ENCODE peak calls at places on chromosomes 7 and 10, in four cellular contexts. One of them, this sample, is unnamed.

GRCh38 chr10:43594944-43595589 is 11.2 kb upstream of the ZNF485 start:
- DNase-seq in mesendoderm: no peak
- DNase-seq in cardiac fibroblast: peak
- DNase-seq in CD8-positive, alpha-beta memory T cell: no peak
- DNase-seq in this sample: peak

GRCh38 chr10:63267414-63268138 is 134.4 kb downstream of the NRBF2 start:
- DNase-seq in mesendoderm: peak
- DNase-seq in cardiac fibroblast: peak
- DNase-seq in CD8-positive, alpha-beta memory T cell: no peak
- DNase-seq in this sample: peak

GRCh38 chr7:112140600-112140999 is 65.6 kb downstream of the DOCK4 start:
- DNase-seq in mesendoderm: no peak
- DNase-seq in cardiac fibroblast: no peak
- DNase-seq in CD8-positive, alpha-beta memory T cell: no peak
- DNase-seq in this sample: no peak

GRCh38 chr10:72145657-72146450 is 57.5 kb upstream of the SPOCK2 start:
- DNase-seq in mesendoderm: peak
- DNase-seq in cardiac fibroblast: no peak
- DNase-seq in CD8-positive, alpha-beta memory T cell: no peak
- DNase-seq in this sample: no peak

GRCh38 chr10:34969171-34969570 is 121.0 kb downstream of the CUL2 start:
- DNase-seq in mesendoderm: no peak
- DNase-seq in cardiac fibroblast: no peak
- DNase-seq in CD8-positive, alpha-beta memory T cell: no peak
- DNase-seq in this sample: no peak

GRCh38 chr7:132509667-132510066 is 66.6 kb downstream of the PLXNA4 start:
- DNase-seq in mesendoderm: no peak
- DNase-seq in cardiac fibroblast: no peak
- DNase-seq in CD8-positive, alpha-beta memory T cell: no peak
- DNase-seq in this sample: no peak

GRCh38 chr10:96637709-96638108 is 50.9 kb upstream of the TM9SF3 start:
- DNase-seq in mesendoderm: no peak
- DNase-seq in cardiac fibroblast: no peak
- DNase-seq in CD8-positive, alpha-beta memory T cell: no peak
- DNase-seq in this sample: no peak

GRCh38 chr10:62917475-62918238 is 101.5 kb upstream of the EGR2 start:
- DNase-seq in mesendoderm: no peak
- DNase-seq in cardiac fibroblast: no peak
- DNase-seq in CD8-positive, alpha-beta memory T cell: no peak
- DNase-seq in this sample: no peak

GRCh38 chr10:97757471-97757870 is 14.3 kb downstream of the SFRP5 start:
- DNase-seq in mesendoderm: no peak
- DNase-seq in cardiac fibroblast: no peak
- DNase-seq in CD8-positive, alpha-beta memory T cell: no peak
- DNase-seq in this sample: no peak

GRCh38 chr7:44488955-44489354 is 1.5 kb downstream of the NUDCD3 start:
- DNase-seq in mesendoderm: no peak
- DNase-seq in cardiac fibroblast: no peak
- DNase-seq in CD8-positive, alpha-beta memory T cell: no peak
- DNase-seq in this sample: no peak

GRCh38 chr7:37109016-37109415 is 339.6 kb downstream of the ELMO1 start:
- DNase-seq in mesendoderm: no peak
- DNase-seq in cardiac fibroblast: no peak
- DNase-seq in CD8-positive, alpha-beta memory T cell: no peak
- DNase-seq in this sample: no peak

GRCh38 chr10:95289003-95289920 is 1.5 kb downstream of the PDLIM1 start:
- DNase-seq in mesendoderm: peak
- DNase-seq in cardiac fibroblast: no peak
- DNase-seq in CD8-positive, alpha-beta memory T cell: no peak
- DNase-seq in this sample: peak

GRCh38 chr10:51669041-51669440 is 30.4 kb downstream of the CSTF2T start:
- DNase-seq in mesendoderm: no peak
- DNase-seq in cardiac fibroblast: no peak
- DNase-seq in CD8-positive, alpha-beta memory T cell: no peak
- DNase-seq in this sample: no peak

GRCh38 chr10:20369863-20370736 is 527.0 kb downstream of the NEBL start:
- DNase-seq in mesendoderm: peak
- DNase-seq in cardiac fibroblast: no peak
- DNase-seq in CD8-positive, alpha-beta memory T cell: no peak
- DNase-seq in this sample: no peak

GRCh38 chr7:139582671-139583155 is 59.2 kb downstream of the CLEC2L start:
- DNase-seq in mesendoderm: no peak
- DNase-seq in cardiac fibroblast: no peak
- DNase-seq in CD8-positive, alpha-beta memory T cell: no peak
- DNase-seq in this sample: no peak

GRCh38 chr10:128875030-128875744 is 591.9 kb upstream of the MGMT start:
- DNase-seq in mesendoderm: no peak
- DNase-seq in cardiac fibroblast: no peak
- DNase-seq in CD8-positive, alpha-beta memory T cell: no peak
- DNase-seq in this sample: peak

GRCh38 chr10:126387041-126387908 is 1.0 kb downstream of the ADAM12 start:
- DNase-seq in mesendoderm: peak
- DNase-seq in cardiac fibroblast: peak
- DNase-seq in CD8-positive, alpha-beta memory T cell: peak
- DNase-seq in this sample: peak

GRCh38 chr10:65325913-65326312 is 1599.9 kb upstream of the LRRTM3 start:
- DNase-seq in mesendoderm: peak
- DNase-seq in cardiac fibroblast: no peak
- DNase-seq in CD8-positive, alpha-beta memory T cell: no peak
- DNase-seq in this sample: no peak

GRCh38 chr10:66788142-66788541 is 137.7 kb upstream of the LRRTM3 start:
- DNase-seq in mesendoderm: no peak
- DNase-seq in cardiac fibroblast: no peak
- DNase-seq in CD8-positive, alpha-beta memory T cell: no peak
- DNase-seq in this sample: no peak

GRCh38 chr10:7192831-7193348 is 217.9 kb downstream of the SFMBT2 start:
- DNase-seq in mesendoderm: no peak
- DNase-seq in cardiac fibroblast: no peak
- DNase-seq in CD8-positive, alpha-beta memory T cell: peak
- DNase-seq in this sample: no peak

GRCh38 chr10:45602082-45602730 is 70.4 kb downstream of the ZFAND4 start:
- DNase-seq in mesendoderm: no peak
- DNase-seq in cardiac fibroblast: peak
- DNase-seq in CD8-positive, alpha-beta memory T cell: no peak
- DNase-seq in this sample: peak

GRCh38 chr7:114229251-114229650 is 185.4 kb upstream of the FOXP2 start:
- DNase-seq in mesendoderm: peak
- DNase-seq in cardiac fibroblast: no peak
- DNase-seq in CD8-positive, alpha-beta memory T cell: no peak
- DNase-seq in this sample: no peak

GRCh38 chr10:103395754-103396066 is 565 bp downstream of the ATP5MK start:
- DNase-seq in mesendoderm: peak
- DNase-seq in cardiac fibroblast: peak
- DNase-seq in CD8-positive, alpha-beta memory T cell: no peak
- DNase-seq in this sample: peak

GRCh38 chr10:89165923-89166322 is 41.2 kb downstream of the CH25H start:
- DNase-seq in mesendoderm: no peak
- DNase-seq in cardiac fibroblast: peak
- DNase-seq in CD8-positive, alpha-beta memory T cell: no peak
- DNase-seq in this sample: peak

GRCh38 chr7:82375068-82375467 is 68.5 kb downstream of the CACNA2D1 start:
- DNase-seq in mesendoderm: no peak
- DNase-seq in cardiac fibroblast: no peak
- DNase-seq in CD8-positive, alpha-beta memory T cell: no peak
- DNase-seq in this sample: no peak

GRCh38 chr7:7764515-7765138 is 46.2 kb upstream of the RPA3 start:
- DNase-seq in mesendoderm: no peak
- DNase-seq in cardiac fibroblast: no peak
- DNase-seq in CD8-positive, alpha-beta memory T cell: no peak
- DNase-seq in this sample: no peak

GRCh38 chr7:50073093-50073492 is 20.0 kb downstream of the ZPBP start:
- DNase-seq in mesendoderm: no peak
- DNase-seq in cardiac fibroblast: no peak
- DNase-seq in CD8-positive, alpha-beta memory T cell: no peak
- DNase-seq in this sample: no peak

GRCh38 chr10:97921581-97922377 is 72.1 kb downstream of the GOLGA7B start:
- DNase-seq in mesendoderm: no peak
- DNase-seq in cardiac fibroblast: no peak
- DNase-seq in CD8-positive, alpha-beta memory T cell: no peak
- DNase-seq in this sample: peak

GRCh38 chr10:14926061-14926470 is 27.8 kb downstream of the DCLRE1C start:
- DNase-seq in mesendoderm: no peak
- DNase-seq in cardiac fibroblast: no peak
- DNase-seq in CD8-positive, alpha-beta memory T cell: no peak
- DNase-seq in this sample: no peak

GRCh38 chr7:122291189-122291588 is 13.4 kb downstream of the FEZF1 start:
- DNase-seq in mesendoderm: no peak
- DNase-seq in cardiac fibroblast: no peak
- DNase-seq in CD8-positive, alpha-beta memory T cell: no peak
- DNase-seq in this sample: no peak

GRCh38 chr10:69972951-69973350 is 79.7 kb upstream of the MACROH2A2 start:
- DNase-seq in mesendoderm: no peak
- DNase-seq in cardiac fibroblast: no peak
- DNase-seq in CD8-positive, alpha-beta memory T cell: no peak
- DNase-seq in this sample: peak

GRCh38 chr10:69969961-69970360 is 82.7 kb upstream of the MACROH2A2 start:
- DNase-seq in mesendoderm: no peak
- DNase-seq in cardiac fibroblast: no peak
- DNase-seq in CD8-positive, alpha-beta memory T cell: no peak
- DNase-seq in this sample: no peak

GRCh38 chr10:69965919-69966662 is 86.6 kb upstream of the MACROH2A2 start:
- DNase-seq in mesendoderm: no peak
- DNase-seq in cardiac fibroblast: no peak
- DNase-seq in CD8-positive, alpha-beta memory T cell: no peak
- DNase-seq in this sample: peak

GRCh38 chr10:69965086-69965485 is 87.6 kb upstream of the MACROH2A2 start:
- DNase-seq in mesendoderm: no peak
- DNase-seq in cardiac fibroblast: no peak
- DNase-seq in CD8-positive, alpha-beta memory T cell: no peak
- DNase-seq in this sample: no peak

DNA sequence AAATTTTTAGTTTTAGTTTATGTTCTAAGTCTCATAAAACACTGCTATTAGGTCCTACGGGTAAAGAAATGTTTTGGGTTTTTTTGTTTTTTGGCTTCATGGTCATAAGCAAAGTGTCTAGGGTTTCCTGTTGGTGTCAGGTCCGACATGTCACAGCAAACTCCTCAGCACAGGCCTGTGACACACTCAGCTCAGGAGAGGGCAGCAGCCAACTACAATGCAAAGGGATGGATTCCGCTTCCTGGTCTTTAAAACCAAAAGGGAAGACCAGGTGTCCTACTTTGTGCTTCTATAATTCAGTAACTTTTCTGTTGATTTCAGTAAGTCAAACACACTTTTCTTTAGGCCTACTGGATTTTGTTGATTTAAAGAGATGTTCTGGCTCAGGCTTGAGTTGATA is 83.8 kb upstream of the MACROH2A2 start:
- DNase-seq in mesendoderm: peak
- DNase-seq in cardiac fibroblast: no peak
- DNase-seq in CD8-positive, alpha-beta memory T cell: no peak
- DNase-seq in this sample: no peak
- H3K4me3 ChIP-seq in mesendoderm: no peak
- H3K4me3 ChIP-seq in cardiac fibroblast: no peak
- H3K4me3 ChIP-seq in CD8-positive, alpha-beta memory T cell: no peak
- H3K4me3 ChIP-seq in this sample: no peak

DNA sequence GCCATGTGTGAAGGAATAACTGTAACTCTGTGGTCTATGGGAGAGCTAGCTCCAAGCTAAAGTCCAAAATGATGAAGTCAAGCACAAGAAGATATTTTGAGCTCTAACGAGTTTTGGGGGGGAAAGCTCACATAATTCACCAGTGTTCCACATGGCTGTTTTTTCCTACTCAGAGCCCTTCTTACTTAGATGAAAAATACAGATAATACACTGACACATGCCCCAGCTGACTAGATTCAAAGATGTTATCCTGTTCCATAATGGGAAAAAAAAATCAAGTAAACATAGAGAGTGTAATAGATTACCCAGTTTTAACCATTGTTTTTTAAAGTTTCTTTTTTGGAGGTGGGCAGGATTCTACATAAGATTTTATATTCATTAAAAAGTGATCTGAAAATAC is 86.6 kb downstream of the PRLHR start:
- DNase-seq in mesendoderm: no peak
- DNase-seq in cardiac fibroblast: no peak
- DNase-seq in CD8-positive, alpha-beta memory T cell: no peak
- DNase-seq in this sample: no peak
- H3K4me3 ChIP-seq in mesendoderm: no peak
- H3K4me3 ChIP-seq in cardiac fibroblast: no peak
- H3K4me3 ChIP-seq in CD8-positive, alpha-beta memory T cell: no peak
- H3K4me3 ChIP-seq in this sample: no peak

GRCh38 chr7:100886142-100886935 is 3.2 kb downstream of the UFSP1 start:
- DNase-seq in mesendoderm: no peak
- DNase-seq in cardiac fibroblast: no peak
- DNase-seq in CD8-positive, alpha-beta memory T cell: no peak
- DNase-seq in this sample: no peak
- H3K4me3 ChIP-seq in mesendoderm: no peak
- H3K4me3 ChIP-seq in cardiac fibroblast: no peak
- H3K4me3 ChIP-seq in CD8-positive, alpha-beta memory T cell: no peak
- H3K4me3 ChIP-seq in this sample: no peak

GRCh38 chr7:27155816-27156507 is 513 bp downstream of the HOXA7 start:
- DNase-seq in mesendoderm: no peak
- DNase-seq in cardiac fibroblast: no peak
- DNase-seq in CD8-positive, alpha-beta memory T cell: no peak
- DNase-seq in this sample: peak
- H3K4me3 ChIP-seq in mesendoderm: no peak
- H3K4me3 ChIP-seq in cardiac fibroblast: no peak
- H3K4me3 ChIP-seq in CD8-positive, alpha-beta memory T cell: no peak
- H3K4me3 ChIP-seq in this sample: peak

GRCh38 chr10:101224910-101225823 is 4.1 kb downstream of the LBX1 start:
- DNase-seq in mesendoderm: peak
- DNase-seq in cardiac fibroblast: no peak
- DNase-seq in CD8-positive, alpha-beta memory T cell: no peak
- DNase-seq in this sample: no peak
- H3K4me3 ChIP-seq in mesendoderm: no peak
- H3K4me3 ChIP-seq in cardiac fibroblast: no peak
- H3K4me3 ChIP-seq in CD8-positive, alpha-beta memory T cell: peak
- H3K4me3 ChIP-seq in this sample: no peak

DNA sequence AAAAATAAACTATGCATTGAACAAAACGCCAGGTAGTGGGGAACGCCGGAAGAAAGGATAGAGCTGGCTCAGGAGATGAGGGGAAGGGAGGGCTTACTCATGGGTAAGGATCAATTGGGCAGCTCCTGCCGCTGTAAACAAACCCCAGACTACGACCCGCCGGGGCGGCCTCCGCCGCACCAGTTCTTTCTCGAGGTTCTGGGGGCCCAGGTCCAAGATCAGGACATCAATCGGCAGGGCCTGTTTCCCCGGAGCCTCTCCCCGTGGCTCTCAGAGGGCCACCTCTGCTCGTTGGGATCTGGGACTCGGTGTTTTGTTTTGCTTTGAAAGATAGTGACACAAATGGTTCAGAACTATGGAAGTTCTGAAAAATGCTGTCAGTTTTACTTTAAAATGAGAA is 140.4 kb downstream of the ELFN1 start:
- DNase-seq in mesendoderm: no peak
- DNase-seq in cardiac fibroblast: no peak
- DNase-seq in CD8-positive, alpha-beta memory T cell: no peak
- DNase-seq in this sample: no peak
- H3K4me3 ChIP-seq in mesendoderm: no peak
- H3K4me3 ChIP-seq in cardiac fibroblast: no peak
- H3K4me3 ChIP-seq in CD8-positive, alpha-beta memory T cell: no peak
- H3K4me3 ChIP-seq in this sample: peak

GRCh38 chr7:26627221-26627620 is 237.2 kb downstream of the SKAP2 start:
- DNase-seq in mesendoderm: no peak
- DNase-seq in cardiac fibroblast: no peak
- DNase-seq in CD8-positive, alpha-beta memory T cell: no peak
- DNase-seq in this sample: no peak
- H3K4me3 ChIP-seq in mesendoderm: no peak
- H3K4me3 ChIP-seq in cardiac fibroblast: no peak
- H3K4me3 ChIP-seq in CD8-positive, alpha-beta memory T cell: no peak
- H3K4me3 ChIP-seq in this sample: no peak

This sample was measured in GM23248.